ENCODE peak calls at places on chromosomes 11 and 22, in five cellular contexts. O, Z, N, R and H are unnamed samples.

GRCh38 chr11:115653926-115654325 is 149.7 kb upstream of the CADM1 start:
- DNase-seq in O (no peak), Z (no peak), N (no peak), R (no peak), H (no peak)

GRCh38 chr22:19516378-19517170 is 7.6 kb downstream of the CLDN5 start:
- DNase-seq in O (no peak), Z (no peak), N (no peak), R (no peak), H (no peak)

GRCh38 chr11:33835143-33835878 is 56.6 kb downstream of the LMO2 start:
- DNase-seq in O (no peak), Z (no peak), N (no peak), R (no peak), H (no peak)

GRCh38 chr22:24284747-24285203 is 14.1 kb downstream of the SPECC1L start:
- DNase-seq in O (no peak), Z (no peak), N (no peak), R (no peak), H (no peak)

GRCh38 chr11:84890706-84891105 is 736.4 kb downstream of the DLG2 start:
- DNase-seq in O (no peak), Z (no peak), N (no peak), R (no peak), H (no peak)

GRCh38 chr11:65430406-65431217 is 8.0 kb downstream of the NEAT1 start:
- DNase-seq in O (no peak), Z (no peak), N (no peak), R (peak), H (no peak)

GRCh38 chr11:86183694-86184093 is 60.9 kb upstream of the EED start:
- DNase-seq in O (no peak), Z (no peak), N (no peak), R (no peak), H (no peak)

GRCh38 chr11:76680517-76681425 is 10.2 kb upstream of the LRRC32 start:
- DNase-seq in O (peak), Z (no peak), N (peak), R (peak), H (peak)